ENCODE peak calls at places on chromosomes 2 and 18, in four cellular contexts. One of them, this sample, is unnamed.
A peak's percentile ranks its signal among the peaks of the same experiment; 100 is the strongest.

GRCh38 chr2:190467575-190468083 is 59.5 kb downstream of the MFSD6 start:
- DNase-seq in astrocyte of the cerebellum: peak; percentile 51
- DNase-seq in lung: no peak
- DNase-seq in lower lobe of right lung: no peak
- DNase-seq in this sample: no peak

GRCh38 chr2:161243873-161244272 is 64.4 kb upstream of the PSMD14 start:
- DNase-seq in astrocyte of the cerebellum: no peak
- DNase-seq in lung: no peak
- DNase-seq in lower lobe of right lung: no peak
- DNase-seq in this sample: no peak

GRCh38 chr2:174124171-174124570 is 124.2 kb downstream of the OLA1 start:
- DNase-seq in astrocyte of the cerebellum: no peak
- DNase-seq in lung: no peak
- DNase-seq in lower lobe of right lung: no peak
- DNase-seq in this sample: no peak

GRCh38 chr2:207219716-207220414 is 54.1 kb upstream of the KLF7 start:
- DNase-seq in astrocyte of the cerebellum: peak; percentile 73
- DNase-seq in lung: no peak
- DNase-seq in lower lobe of right lung: no peak
- DNase-seq in this sample: no peak

GRCh38 chr18:48997681-48997984 is 46.9 kb upstream of the SMAD7 start:
- DNase-seq in astrocyte of the cerebellum: no peak
- DNase-seq in lung: no peak
- DNase-seq in lower lobe of right lung: no peak
- DNase-seq in this sample: no peak

GRCh38 chr2:100139114-100139513 is 3.3 kb downstream of the AFF3 start:
- DNase-seq in astrocyte of the cerebellum: no peak
- DNase-seq in lung: no peak
- DNase-seq in lower lobe of right lung: no peak
- DNase-seq in this sample: no peak

GRCh38 chr2:236123716-236124115 is 44.5 kb downstream of the GBX2 start:
- DNase-seq in astrocyte of the cerebellum: no peak
- DNase-seq in lung: no peak
- DNase-seq in lower lobe of right lung: no peak
- DNase-seq in this sample: no peak

GRCh38 chr2:28544915-28545589 is 49.2 kb downstream of the PLB1 start:
- DNase-seq in astrocyte of the cerebellum: no peak
- DNase-seq in lung: no peak
- DNase-seq in lower lobe of right lung: no peak
- DNase-seq in this sample: no peak

GRCh38 chr18:60295776-60296175 is 76.8 kb downstream of the MC4R start:
- DNase-seq in astrocyte of the cerebellum: no peak
- DNase-seq in lung: no peak
- DNase-seq in lower lobe of right lung: no peak
- DNase-seq in this sample: no peak

GRCh38 chr2:236706288-236706687 is 136.7 kb downstream of the ACKR3 start:
- DNase-seq in astrocyte of the cerebellum: no peak
- DNase-seq in lung: no peak
- DNase-seq in lower lobe of right lung: no peak
- DNase-seq in this sample: no peak

GRCh38 chr2:81195774-81196382 is 891.3 kb upstream of the LRRTM1 start:
- DNase-seq in astrocyte of the cerebellum: no peak
- DNase-seq in lung: no peak
- DNase-seq in lower lobe of right lung: peak; percentile 27
- DNase-seq in this sample: no peak

GRCh38 chr18:48843162-48843561 is 107.6 kb downstream of the SMAD7 start:
- DNase-seq in astrocyte of the cerebellum: no peak
- DNase-seq in lung: no peak
- DNase-seq in lower lobe of right lung: peak; percentile 34
- DNase-seq in this sample: no peak

GRCh38 chr2:161136696-161137324 is 23.4 kb upstream of the TANK start:
- DNase-seq in astrocyte of the cerebellum: no peak
- DNase-seq in lung: no peak
- DNase-seq in lower lobe of right lung: no peak
- DNase-seq in this sample: no peak

GRCh38 chr2:109715302-109715937 is 78.7 kb upstream of the RGPD5 start:
- DNase-seq in astrocyte of the cerebellum: no peak
- DNase-seq in lung: no peak
- DNase-seq in lower lobe of right lung: no peak
- DNase-seq in this sample: no peak

GRCh38 chr2:95278051-95278471 is 3.8 kb downstream of the PROM2 start:
- DNase-seq in astrocyte of the cerebellum: peak; percentile 8
- DNase-seq in lung: no peak
- DNase-seq in lower lobe of right lung: peak; percentile 39
- DNase-seq in this sample: no peak

GRCh38 chr2:120898961-120899360 is 163.3 kb downstream of the GLI2 start:
- DNase-seq in astrocyte of the cerebellum: no peak
- DNase-seq in lung: no peak
- DNase-seq in lower lobe of right lung: peak; percentile 24
- DNase-seq in this sample: no peak

GRCh38 chr2:6054394-6054732 is 362.2 kb downstream of the SOX11 start:
- DNase-seq in astrocyte of the cerebellum: no peak
- DNase-seq in lung: no peak
- DNase-seq in lower lobe of right lung: no peak
- DNase-seq in this sample: no peak

GRCh38 chr2:10269291-10269690 is 33.4 kb upstream of the HPCAL1 start:
- DNase-seq in astrocyte of the cerebellum: no peak
- DNase-seq in lung: no peak
- DNase-seq in lower lobe of right lung: no peak
- DNase-seq in this sample: no peak

GRCh38 chr2:26901326-26902183 is 53.6 kb downstream of the DPYSL5 start:
- DNase-seq in astrocyte of the cerebellum: no peak
- DNase-seq in lung: no peak
- DNase-seq in lower lobe of right lung: no peak
- DNase-seq in this sample: no peak

GRCh38 chr2:88199912-88200682 is 30.0 kb downstream of the THNSL2 start:
- DNase-seq in astrocyte of the cerebellum: no peak
- DNase-seq in lung: peak; percentile 38
- DNase-seq in lower lobe of right lung: peak; percentile 72
- DNase-seq in this sample: no peak

GRCh38 chr2:180604077-180604476 is 376.3 kb upstream of the UBE2E3 start:
- DNase-seq in astrocyte of the cerebellum: no peak
- DNase-seq in lung: no peak
- DNase-seq in lower lobe of right lung: no peak
- DNase-seq in this sample: no peak

DNA sequence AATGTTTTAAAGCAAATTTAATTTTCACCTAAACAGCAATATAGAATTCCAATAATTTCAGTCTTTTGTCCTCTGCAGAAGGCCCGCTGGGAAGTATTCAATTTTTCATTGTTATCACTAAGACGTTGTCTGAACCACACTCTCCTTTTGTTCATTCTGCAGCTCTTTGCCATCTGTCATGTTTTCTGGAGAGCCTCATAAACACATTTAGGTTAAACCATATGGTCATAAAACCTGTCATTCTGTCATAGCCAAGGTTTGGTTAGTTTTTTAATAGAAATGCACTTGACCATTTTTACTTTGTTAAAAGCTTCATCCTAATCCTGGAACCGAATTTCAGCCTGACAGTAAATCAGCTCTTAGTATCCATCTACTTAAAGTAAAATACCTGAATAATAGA is 54.0 kb upstream of the PGAP1 start:
- DNase-seq in astrocyte of the cerebellum: no peak
- DNase-seq in lung: no peak
- DNase-seq in lower lobe of right lung: no peak
- DNase-seq in this sample: no peak
- H3K4me3 ChIP-seq in astrocyte of the cerebellum: no peak overlapping the region
- H3K4me3 ChIP-seq in lung: no peak overlapping the region
- H3K4me3 ChIP-seq in lower lobe of right lung: no peak overlapping the region
- H3K4me3 ChIP-seq in this sample: no peak overlapping the region

DNA sequence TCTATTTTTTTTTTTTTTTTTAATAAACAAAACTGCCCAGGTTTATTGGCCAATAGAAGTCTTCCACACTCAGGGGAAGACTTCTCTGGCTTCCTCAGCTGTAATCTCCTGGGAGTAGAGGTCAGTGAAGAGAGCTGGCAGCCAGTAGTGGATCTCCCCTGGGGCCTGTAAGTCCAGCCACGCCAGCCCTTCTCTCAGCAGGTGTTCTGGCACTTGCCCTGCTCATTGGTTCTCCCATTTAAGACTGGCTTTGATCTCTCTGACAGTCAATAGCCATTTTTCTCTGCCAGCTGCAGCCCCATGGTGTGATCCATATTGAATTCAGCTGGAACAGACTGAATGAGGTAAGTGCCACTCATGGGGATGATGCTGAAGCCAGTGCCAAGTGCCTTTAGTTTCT is 170.6 kb upstream of the SPHKAP start:
- DNase-seq in astrocyte of the cerebellum: no peak
- DNase-seq in lung: no peak
- DNase-seq in lower lobe of right lung: no peak
- DNase-seq in this sample: no peak
- TF ChIP-seq CTCF in astrocyte of the cerebellum: no peak
- TF ChIP-seq CTCF in lung: no peak
- TF ChIP-seq CTCF in lower lobe of right lung: no peak
- TF ChIP-seq CTCF in this sample: no peak

DNA sequence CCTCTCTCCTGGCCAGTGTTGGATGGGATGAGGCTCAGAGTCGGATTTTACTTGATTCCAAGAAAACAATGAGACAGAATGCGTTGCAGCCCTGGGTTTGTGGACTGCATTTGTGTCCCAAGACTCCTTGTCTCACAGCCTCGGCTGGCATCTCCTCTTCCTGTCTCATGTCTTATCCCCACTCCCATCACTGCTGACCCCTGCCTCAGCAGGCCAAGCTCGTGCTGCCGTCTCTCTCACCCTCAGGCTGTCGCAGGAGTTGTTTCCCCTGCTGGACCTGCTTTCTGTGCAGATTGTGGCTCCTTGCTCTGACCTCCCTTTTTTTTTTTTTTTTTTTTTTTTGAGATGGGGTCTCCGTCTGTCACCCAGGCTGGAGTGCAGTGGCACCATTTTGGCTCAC is 70.2 kb upstream of the RALBP1 start:
- DNase-seq in astrocyte of the cerebellum: no peak
- DNase-seq in lung: no peak
- DNase-seq in lower lobe of right lung: no peak
- DNase-seq in this sample: no peak
- H3K4me3 ChIP-seq in astrocyte of the cerebellum: no peak overlapping the region
- H3K4me3 ChIP-seq in lung: no peak overlapping the region
- H3K4me3 ChIP-seq in lower lobe of right lung: no peak overlapping the region
- H3K4me3 ChIP-seq in this sample: no peak overlapping the region

GRCh38 chr2:175167792-175168563 is at the start of gene ATF2:
- DNase-seq in astrocyte of the cerebellum: peak; percentile 100
- DNase-seq in lung: peak; percentile 99
- DNase-seq in lower lobe of right lung: peak; percentile 99
- DNase-seq in this sample: peak; percentile 99
- TF ChIP-seq CTCF in astrocyte of the cerebellum: no peak
- TF ChIP-seq CTCF in lung: no peak
- TF ChIP-seq CTCF in lower lobe of right lung: no peak
- TF ChIP-seq CTCF in this sample: no peak

GRCh38 chr2:48715956-48716355 is 39.6 kb downstream of the LHCGR start:
- DNase-seq in astrocyte of the cerebellum: peak; percentile 63
- DNase-seq in lung: no peak
- DNase-seq in lower lobe of right lung: no peak
- DNase-seq in this sample: no peak
- H3K4me3 ChIP-seq in astrocyte of the cerebellum: no peak overlapping the region
- H3K4me3 ChIP-seq in lung: no peak overlapping the region
- H3K4me3 ChIP-seq in lower lobe of right lung: no peak overlapping the region
- H3K4me3 ChIP-seq in this sample: no peak overlapping the region

DNA sequence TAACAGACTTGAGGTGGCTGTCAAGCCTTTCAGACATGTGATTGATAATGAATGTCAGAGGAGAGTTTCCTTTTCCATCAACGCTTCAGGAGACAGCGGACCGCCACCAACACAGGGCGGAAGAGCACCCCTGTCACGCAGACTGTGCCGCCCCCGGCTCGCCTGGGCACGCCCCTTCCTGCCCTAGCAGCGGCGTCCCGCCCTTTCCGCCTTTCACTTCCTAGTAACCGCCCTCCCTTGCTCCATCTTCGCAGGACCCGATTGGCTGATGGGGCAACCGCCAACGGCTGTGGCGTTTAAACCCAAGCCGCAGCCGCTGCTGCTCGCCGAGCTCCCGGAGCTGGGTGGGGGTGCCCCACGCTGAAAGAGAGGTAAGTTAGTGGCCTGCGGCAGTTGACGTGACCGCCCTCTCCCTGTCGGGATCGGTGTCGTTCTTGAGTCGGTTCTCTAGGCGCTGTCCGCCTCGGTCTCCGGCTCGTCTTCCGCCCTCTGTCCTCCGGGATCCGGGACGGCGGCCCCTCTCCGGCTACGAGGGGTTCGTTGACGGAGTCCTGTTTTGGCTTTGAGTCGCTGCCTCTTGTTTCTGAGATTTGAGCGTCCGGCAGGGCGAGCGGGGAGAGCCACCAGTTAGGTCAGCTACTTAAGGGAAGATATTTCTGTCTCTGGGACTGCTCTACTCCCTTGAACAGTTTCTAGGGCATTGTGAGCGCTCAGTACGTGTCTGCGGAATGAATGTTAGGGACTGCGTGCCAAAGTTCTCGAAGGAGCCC is at the start of gene SGO2:
- DNase-seq in astrocyte of the cerebellum: peak; percentile 71
- DNase-seq in lung: peak; percentile 97
- DNase-seq in lower lobe of right lung: peak; percentile 97
- DNase-seq in this sample: peak; percentile 69
- TF ChIP-seq CTCF in astrocyte of the cerebellum: no peak
- TF ChIP-seq CTCF in lung: no peak
- TF ChIP-seq CTCF in lower lobe of right lung: no peak
- TF ChIP-seq CTCF in this sample: peak; percentile 6

DNA sequence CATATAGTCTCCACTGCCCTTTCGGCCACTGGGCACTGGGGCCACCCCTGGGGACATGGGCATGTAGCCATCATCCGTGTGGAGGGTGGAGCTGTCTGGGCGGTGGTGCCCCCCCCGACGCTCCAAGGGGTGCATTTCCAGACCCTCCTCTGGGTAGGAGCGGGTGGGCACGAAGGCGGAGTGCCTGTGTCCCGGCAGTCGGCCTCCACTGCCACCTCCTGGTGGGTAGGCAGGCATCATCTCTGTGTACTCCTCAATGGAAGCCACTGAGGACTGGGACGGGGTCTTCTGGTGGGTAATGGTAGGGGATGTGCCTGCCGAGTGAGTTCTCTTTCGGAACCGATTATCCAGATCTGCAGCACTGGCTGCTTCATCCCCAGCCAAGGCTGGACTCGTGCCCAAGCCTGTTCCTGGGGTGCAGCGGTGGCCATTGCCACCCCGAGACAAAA is 2.8 kb downstream of the IRS1 start:
- DNase-seq in astrocyte of the cerebellum: no peak
- DNase-seq in lung: no peak
- DNase-seq in lower lobe of right lung: peak; percentile 51
- DNase-seq in this sample: no peak
- H3K4me3 ChIP-seq in astrocyte of the cerebellum: peak overlapping the region; percentile 88
- H3K4me3 ChIP-seq in lung: no peak overlapping the region
- H3K4me3 ChIP-seq in lower lobe of right lung: peak overlapping the region; percentile 77
- H3K4me3 ChIP-seq in this sample: peak overlapping the region; percentile 4

This sample was measured in retinal pigment epithelial cell.